ENCODE peak calls at places on chromosome 10, in nine cellular contexts. B is EH; A is left kidney; E is Ammon's horn; X is stimulated activated CD4-positive, alpha-beta T cell treated with anti-CD3 and anti-CD28 coated beads, TNF-alpha, amount 100 ng/mL, for 1 hour; D is NCI-H2081; W is activated naive CD8-positive, alpha-beta T cell treated with anti-CD3 and anti-CD28 coated beads for 36 hours; I is lung; R is AG20443. Q is an unnamed sample.

GRCh38 chr10:43362191-43362839 is 9.1 kb upstream of the FXYD4 start:
- DNase-seq in X (peak), D (peak), B (peak), E (peak), W (peak), R (peak), A (peak), I (peak), Q (peak)

GRCh38 chr10:86354761-86355540 is 11.6 kb downstream of the GRID1 start:
- DNase-seq in R (no peak), D (no peak), I (no peak), E (peak), A (no peak), X (no peak), B (no peak), W (no peak), Q (no peak)

GRCh38 chr10:34124522-34125035 is 690.5 kb downstream of the PARD3 start:
- DNase-seq in I (peak), W (no peak), B (peak), R (peak), X (no peak), A (no peak), D (no peak), E (no peak), Q (peak)

GRCh38 chr10:34539533-34540315 is 275.4 kb downstream of the PARD3 start:
- DNase-seq in R (peak), I (peak), A (peak), W (no peak), X (no peak), B (peak), E (no peak), D (no peak), Q (no peak)

GRCh38 chr10:101512741-101513140 is 75.3 kb downstream of the POLL start:
- DNase-seq in D (no peak), W (no peak), B (peak), A (no peak), I (no peak), E (peak), R (peak), X (no peak), Q (no peak)

GRCh38 chr10:79491171-79491835 is 21.0 kb upstream of the EIF5AL1 start:
- DNase-seq in X (no peak), I (no peak), E (no peak), B (no peak), D (no peak), R (no peak), A (no peak), W (no peak), Q (no peak)

GRCh38 chr10:124230586-124231187 is 137.3 kb upstream of the CHST15 start:
- DNase-seq in R (no peak), W (no peak), X (no peak), E (no peak), B (no peak), I (no peak), D (no peak), A (no peak), Q (no peak)

GRCh38 chr10:131703527-131703926 is 197.3 kb upstream of the PPP2R2D start:
- DNase-seq in R (no peak), D (no peak), A (no peak), B (no peak), W (no peak), X (no peak), E (no peak), I (no peak), Q (no peak)

GRCh38 chr10:133279961-133280283 is 3.3 kb upstream of the ADAM8 start:
- DNase-seq in R (no peak), I (no peak), E (no peak), W (no peak), D (no peak), B (no peak), X (no peak), A (no peak), Q (no peak)

GRCh38 chr10:89332718-89333281 is 5.0 kb downstream of the IFIT3 start:
- DNase-seq in R (no peak), I (no peak), X (no peak), B (no peak), D (no peak), W (no peak), E (no peak), A (no peak), Q (no peak)

GRCh38 chr10:6173203-6173602 is 29.5 kb upstream of the PFKFB3 start:
- DNase-seq in X (no peak), B (no peak), A (no peak), E (no peak), I (no peak), D (no peak), W (peak), R (no peak), Q (no peak)

GRCh38 chr10:2760736-2761135 is 306.6 kb upstream of the PFKP start:
- DNase-seq in E (no peak), A (no peak), I (no peak), B (no peak), W (no peak), X (no peak), D (no peak), R (no peak), Q (no peak)

GRCh38 chr10:127797339-127797738 is 60.4 kb downstream of the FOXI2 start:
- DNase-seq in E (peak), R (peak), X (no peak), D (no peak), B (peak), I (no peak), A (no peak), W (no peak), Q (no peak)

GRCh38 chr10:48634198-48634983 is 29.5 kb upstream of the ARHGAP22 start:
- DNase-seq in E (peak), I (peak), D (no peak), W (peak), B (peak), X (no peak), A (no peak), R (peak), Q (no peak)

GRCh38 chr10:6494452-6494839 is 85.6 kb downstream of the PRKCQ start:
- DNase-seq in W (no peak), I (no peak), R (no peak), A (no peak), E (no peak), B (no peak), D (no peak), X (no peak), Q (no peak)

GRCh38 chr10:96470108-96470743 is 43.5 kb downstream of the TLL2 start:
- DNase-seq in D (no peak), A (peak), I (no peak), R (peak), X (no peak), W (peak), E (peak), B (peak), Q (peak)

GRCh38 chr10:83982812-83983211 is 156.5 kb upstream of the GHITM start:
- DNase-seq in W (no peak), I (no peak), E (no peak), D (no peak), X (no peak), R (no peak), B (no peak), A (peak), Q (no peak)

GRCh38 chr10:30759423-30759822 is 129.9 kb upstream of the LYZL2 start:
- DNase-seq in I (no peak), B (peak), W (no peak), X (no peak), R (no peak), A (no peak), D (no peak), E (no peak), Q (peak)

GRCh38 chr10:109264004-109264403 is 659.3 kb downstream of the XPNPEP1 start:
- DNase-seq in W (no peak), A (no peak), E (no peak), D (no peak), I (no peak), R (no peak), X (no peak), B (no peak), Q (no peak)

GRCh38 chr10:44956717-44957706 is 2.6 kb upstream of the RASSF4 start:
- DNase-seq in X (no peak), I (no peak), D (no peak), E (no peak), R (no peak), B (no peak), A (no peak), W (no peak), Q (no peak)

GRCh38 chr10:48251525-48252353 is 22.8 kb downstream of the FRMPD2 start:
- DNase-seq in X (no peak), I (no peak), A (peak), R (no peak), E (no peak), W (no peak), D (no peak), B (no peak), Q (peak)

GRCh38 chr10:114869500-114869899 is 47.9 kb downstream of the FHIP2A start:
- DNase-seq in B (peak), W (no peak), X (no peak), D (no peak), R (peak), A (no peak), E (no peak), I (no peak), Q (peak)

GRCh38 chr10:21976739-21977138 is 26.8 kb downstream of the DNAJC1 start:
- DNase-seq in W (no peak), B (no peak), E (peak), X (no peak), R (no peak), A (no peak), D (no peak), I (no peak), Q (no peak)

GRCh38 chr10:29356931-29357330 is 68.1 kb downstream of the LYZL1 start:
- DNase-seq in A (no peak), B (peak), W (no peak), D (no peak), X (no peak), I (no peak), E (no peak), R (peak), Q (no peak)

GRCh38 chr10:98404571-98405396 is 10.2 kb downstream of the PYROXD2 start:
- DNase-seq in A (peak), X (no peak), I (no peak), R (peak), D (no peak), W (peak), E (no peak), B (peak), Q (no peak)

GRCh38 chr10:34282186-34282585 is 532.9 kb downstream of the PARD3 start:
- DNase-seq in R (no peak), X (no peak), E (no peak), D (no peak), A (no peak), B (no peak), I (no peak), W (no peak), Q (no peak)

GRCh38 chr10:26516540-26517101 is 78.5 kb downstream of the APBB1IP start:
- DNase-seq in X (no peak), R (no peak), W (no peak), E (no peak), I (no peak), D (no peak), B (no peak), A (no peak), Q (no peak)

GRCh38 chr10:109956454-109957091 is 33.3 kb upstream of the XPNPEP1 start:
- DNase-seq in R (peak), W (peak), X (no peak), A (peak), B (peak), I (no peak), D (no peak), E (no peak), Q (no peak)

GRCh38 chr10:71232089-71232998 is 20.0 kb downstream of the UNC5B start:
- DNase-seq in X (no peak), R (peak), I (no peak), B (no peak), D (no peak), W (no peak), E (peak), A (peak), Q (no peak)

GRCh38 chr10:72567884-72568283 is 58.0 kb downstream of the MICU1 start:
- DNase-seq in A (peak), X (no peak), D (peak), R (no peak), W (no peak), I (no peak), B (no peak), E (peak), Q (no peak)

GRCh38 chr10:113961261-113961938 is 82.3 kb upstream of the ADRB1 start:
- DNase-seq in E (no peak), B (no peak), I (no peak), A (no peak), W (peak), R (no peak), X (peak), D (peak), Q (no peak)

GRCh38 chr10:29486466-29486865 is 148.3 kb downstream of the SVIL start:
- DNase-seq in X (no peak), E (no peak), I (no peak), D (no peak), W (peak), A (no peak), B (no peak), R (no peak), Q (no peak)

GRCh38 chr10:20963056-20963455 is 65.9 kb upstream of the NEBL start:
- DNase-seq in X (no peak), B (no peak), E (no peak), W (no peak), R (no peak), A (peak), D (no peak), I (no peak), Q (no peak)

GRCh38 chr10:104300736-104301292 is 31.8 kb downstream of the GSTO2 start:
- DNase-seq in W (no peak), X (no peak), E (peak), A (peak), D (peak), B (peak), I (no peak), R (peak), Q (peak)

GRCh38 chr10:16183989-16184643 is 252.7 kb upstream of the PTER start:
- DNase-seq in A (no peak), B (no peak), W (no peak), R (no peak), D (no peak), X (no peak), I (no peak), E (no peak), Q (no peak)

GRCh38 chr10:121436630-121437311 is 161.5 kb downstream of the FGFR2 start:
- DNase-seq in E (peak), B (no peak), A (peak), X (no peak), I (no peak), R (no peak), D (no peak), W (no peak), Q (no peak)

GRCh38 chr10:639751-640672 is 49.5 kb downstream of the DIP2C start:
- DNase-seq in A (no peak), E (no peak), I (no peak), W (no peak), B (no peak), R (no peak), D (no peak), X (no peak), Q (no peak)

GRCh38 chr10:98417481-98417959 is 2.5 kb upstream of the PYROXD2 start:
- DNase-seq in R (no peak), B (no peak), E (no peak), W (no peak), D (no peak), X (no peak), A (no peak), I (no peak), Q (no peak)

Q was measured in dermis microvascular lymphatic vessel endothelial cell.